ENCODE peak calls at places on chromosomes 6 and 20, in four cellular contexts. One of them, this sample, is unnamed.
A peak's percentile ranks its signal among the peaks of the same experiment; 100 is the strongest.

GRCh38 chr6:151436814-151437213 is 15.1 kb downstream of the RMND1 start:
- DNase-seq in lower lobe of right lung: no peak
- DNase-seq in heart right ventricle: no peak
- DNase-seq in neuronal stem cell: no peak
- DNase-seq in this sample: no peak

GRCh38 chr6:159878341-159878740 is 12.4 kb upstream of the MAS1 start:
- DNase-seq in lower lobe of right lung: no peak
- DNase-seq in heart right ventricle: no peak
- DNase-seq in neuronal stem cell: no peak
- DNase-seq in this sample: no peak

GRCh38 chr6:12190252-12190651 is 99.9 kb upstream of the EDN1 start:
- DNase-seq in lower lobe of right lung: no peak
- DNase-seq in heart right ventricle: no peak
- DNase-seq in neuronal stem cell: peak; percentile 33
- DNase-seq in this sample: no peak

GRCh38 chr6:128135325-128135724 is 234.5 kb upstream of the THEMIS start:
- DNase-seq in lower lobe of right lung: no peak
- DNase-seq in heart right ventricle: no peak
- DNase-seq in neuronal stem cell: no peak
- DNase-seq in this sample: no peak

GRCh38 chr6:56359201-56359899 is 112.0 kb upstream of the COL21A1 start:
- DNase-seq in lower lobe of right lung: no peak
- DNase-seq in heart right ventricle: peak; percentile 73
- DNase-seq in neuronal stem cell: peak; percentile 75
- DNase-seq in this sample: peak; percentile 66

GRCh38 chr20:6708010-6708409 is 59.5 kb upstream of the BMP2 start:
- DNase-seq in lower lobe of right lung: peak; percentile 82
- DNase-seq in heart right ventricle: peak; percentile 48
- DNase-seq in neuronal stem cell: no peak
- DNase-seq in this sample: peak; percentile 29

GRCh38 chr6:21873562-21873961 is 280.0 kb downstream of the SOX4 start:
- DNase-seq in lower lobe of right lung: no peak
- DNase-seq in heart right ventricle: peak; percentile 80
- DNase-seq in neuronal stem cell: no peak
- DNase-seq in this sample: peak; percentile 47

GRCh38 chr6:30769853-30770160 is 25.5 kb upstream of the IER3 start:
- DNase-seq in lower lobe of right lung: no peak
- DNase-seq in heart right ventricle: no peak
- DNase-seq in neuronal stem cell: no peak
- DNase-seq in this sample: no peak

GRCh38 chr6:156731436-156731835 is 45.7 kb upstream of the ARID1B start:
- DNase-seq in lower lobe of right lung: no peak
- DNase-seq in heart right ventricle: no peak
- DNase-seq in neuronal stem cell: no peak
- DNase-seq in this sample: no peak

GRCh38 chr20:45039470-45039811 is 61.5 kb downstream of the KCNS1 start:
- DNase-seq in lower lobe of right lung: no peak
- DNase-seq in heart right ventricle: no peak
- DNase-seq in neuronal stem cell: no peak
- DNase-seq in this sample: no peak

GRCh38 chr6:75084872-75085381 is 120.9 kb downstream of the COL12A1 start:
- DNase-seq in lower lobe of right lung: peak; percentile 58
- DNase-seq in heart right ventricle: peak; percentile 7
- DNase-seq in neuronal stem cell: peak; percentile 21
- DNase-seq in this sample: no peak

GRCh38 chr6:14475306-14475705 is 357.7 kb downstream of the CD83 start:
- DNase-seq in lower lobe of right lung: no peak
- DNase-seq in heart right ventricle: no peak
- DNase-seq in neuronal stem cell: no peak
- DNase-seq in this sample: no peak

GRCh38 chr6:125099211-125100017 is 54.2 kb upstream of the TPD52L1 start:
- DNase-seq in lower lobe of right lung: peak; percentile 73
- DNase-seq in heart right ventricle: peak; percentile 58
- DNase-seq in neuronal stem cell: peak; percentile 48
- DNase-seq in this sample: peak; percentile 90

GRCh38 chr6:53679446-53679933 is 13.9 kb upstream of the KLHL31 start:
- DNase-seq in lower lobe of right lung: no peak
- DNase-seq in heart right ventricle: no peak
- DNase-seq in neuronal stem cell: no peak
- DNase-seq in this sample: peak; percentile 20

GRCh38 chr6:155108070-155108815 is 113.1 kb downstream of the TIAM2 start:
- DNase-seq in lower lobe of right lung: no peak
- DNase-seq in heart right ventricle: no peak
- DNase-seq in neuronal stem cell: no peak
- DNase-seq in this sample: no peak

GRCh38 chr20:45300961-45301360 is 5.7 kb upstream of the RBPJL start:
- DNase-seq in lower lobe of right lung: no peak
- DNase-seq in heart right ventricle: no peak
- DNase-seq in neuronal stem cell: no peak
- DNase-seq in this sample: peak; percentile 63

GRCh38 chr20:24995741-24996448 is 3.3 kb upstream of the APMAP start:
- DNase-seq in lower lobe of right lung: no peak
- DNase-seq in heart right ventricle: no peak
- DNase-seq in neuronal stem cell: no peak
- DNase-seq in this sample: peak; percentile 42

GRCh38 chr6:105108631-105109262 is 71.1 kb downstream of the POPDC3 start:
- DNase-seq in lower lobe of right lung: no peak
- DNase-seq in heart right ventricle: no peak
- DNase-seq in neuronal stem cell: no peak
- DNase-seq in this sample: no peak

GRCh38 chr20:3794701-3795420 is 1.2 kb upstream of the CDC25B start:
- DNase-seq in lower lobe of right lung: peak; percentile 46
- DNase-seq in heart right ventricle: no peak
- DNase-seq in neuronal stem cell: no peak
- DNase-seq in this sample: no peak

GRCh38 chr6:13581700-13582229 is 7.4 kb downstream of the SIRT5 start:
- DNase-seq in lower lobe of right lung: no peak
- DNase-seq in heart right ventricle: no peak
- DNase-seq in neuronal stem cell: no peak
- DNase-seq in this sample: no peak

GRCh38 chr20:52105045-52105572 is 86.5 kb downstream of the ZFP64 start:
- DNase-seq in lower lobe of right lung: no peak
- DNase-seq in heart right ventricle: no peak
- DNase-seq in neuronal stem cell: peak; percentile 40
- DNase-seq in this sample: no peak

GRCh38 chr6:41780623-41781301 is at the start of gene PRICKLE4:
- DNase-seq in lower lobe of right lung: peak; percentile 71
- DNase-seq in heart right ventricle: peak; percentile 73
- DNase-seq in neuronal stem cell: peak; percentile 36
- DNase-seq in this sample: no peak

GRCh38 chr6:44925100-44925739 is 402.9 kb upstream of the RUNX2 start:
- DNase-seq in lower lobe of right lung: no peak
- DNase-seq in heart right ventricle: no peak
- DNase-seq in neuronal stem cell: no peak
- DNase-seq in this sample: no peak

GRCh38 chr20:17505664-17506517 is 25.3 kb downstream of the BFSP1 start:
- DNase-seq in lower lobe of right lung: peak; percentile 55
- DNase-seq in heart right ventricle: no peak
- DNase-seq in neuronal stem cell: no peak
- DNase-seq in this sample: no peak

GRCh38 chr6:33671381-33672072 is 40.0 kb downstream of the UQCC2 start:
- DNase-seq in lower lobe of right lung: no peak
- DNase-seq in heart right ventricle: no peak
- DNase-seq in neuronal stem cell: no peak
- DNase-seq in this sample: no peak

GRCh38 chr6:7050911-7051779 is 56.6 kb upstream of the RREB1 start:
- DNase-seq in lower lobe of right lung: peak; percentile 78
- DNase-seq in heart right ventricle: peak; percentile 38
- DNase-seq in neuronal stem cell: peak; percentile 38
- DNase-seq in this sample: no peak

GRCh38 chr20:1327827-1328679 is 886 bp downstream of the SDCBP2 start:
- DNase-seq in lower lobe of right lung: no peak
- DNase-seq in heart right ventricle: peak; percentile 2
- DNase-seq in neuronal stem cell: no peak
- DNase-seq in this sample: no peak

GRCh38 chr20:38363004-38363747 is 16.9 kb downstream of the LBP start:
- DNase-seq in lower lobe of right lung: no peak
- DNase-seq in heart right ventricle: no peak
- DNase-seq in neuronal stem cell: no peak
- DNase-seq in this sample: no peak

GRCh38 chr6:158818008-158818579 is 1.1 kb downstream of the EZR start:
- DNase-seq in lower lobe of right lung: peak; percentile 91
- DNase-seq in heart right ventricle: peak; percentile 65
- DNase-seq in neuronal stem cell: peak; percentile 71
- DNase-seq in this sample: peak; percentile 80

GRCh38 chr6:39347201-39347600 is 24.7 kb upstream of the KCNK16 start:
- DNase-seq in lower lobe of right lung: no peak
- DNase-seq in heart right ventricle: no peak
- DNase-seq in neuronal stem cell: no peak
- DNase-seq in this sample: no peak

GRCh38 chr6:33744895-33745546 is 1.7 kb downstream of the IP6K3 start:
- DNase-seq in lower lobe of right lung: no peak
- DNase-seq in heart right ventricle: no peak
- DNase-seq in neuronal stem cell: no peak
- DNase-seq in this sample: no peak

GRCh38 chr20:16528078-16528477 is 45.2 kb downstream of the KIF16B start:
- DNase-seq in lower lobe of right lung: no peak
- DNase-seq in heart right ventricle: no peak
- DNase-seq in neuronal stem cell: no peak
- DNase-seq in this sample: peak; percentile 2

GRCh38 chr6:31767096-31767645 is 4.7 kb downstream of the SAPCD1 start:
- DNase-seq in lower lobe of right lung: no peak
- DNase-seq in heart right ventricle: no peak
- DNase-seq in neuronal stem cell: no peak
- DNase-seq in this sample: no peak

GRCh38 chr20:31979713-31980426 is 11.9 kb downstream of the XKR7 start:
- DNase-seq in lower lobe of right lung: no peak
- DNase-seq in heart right ventricle: no peak
- DNase-seq in neuronal stem cell: no peak
- DNase-seq in this sample: no peak

GRCh38 chr20:31974975-31975481 is 7.1 kb downstream of the XKR7 start:
- DNase-seq in lower lobe of right lung: no peak
- DNase-seq in heart right ventricle: no peak
- DNase-seq in neuronal stem cell: peak; percentile 52
- DNase-seq in this sample: no peak

GRCh38 chr20:31975874-31976273 is 7.9 kb downstream of the XKR7 start:
- DNase-seq in lower lobe of right lung: no peak
- DNase-seq in heart right ventricle: no peak
- DNase-seq in neuronal stem cell: no peak
- DNase-seq in this sample: no peak

GRCh38 chr20:31974296-31974695 is 6.3 kb downstream of the XKR7 start:
- DNase-seq in lower lobe of right lung: no peak
- DNase-seq in heart right ventricle: no peak
- DNase-seq in neuronal stem cell: no peak
- DNase-seq in this sample: no peak

DNA sequence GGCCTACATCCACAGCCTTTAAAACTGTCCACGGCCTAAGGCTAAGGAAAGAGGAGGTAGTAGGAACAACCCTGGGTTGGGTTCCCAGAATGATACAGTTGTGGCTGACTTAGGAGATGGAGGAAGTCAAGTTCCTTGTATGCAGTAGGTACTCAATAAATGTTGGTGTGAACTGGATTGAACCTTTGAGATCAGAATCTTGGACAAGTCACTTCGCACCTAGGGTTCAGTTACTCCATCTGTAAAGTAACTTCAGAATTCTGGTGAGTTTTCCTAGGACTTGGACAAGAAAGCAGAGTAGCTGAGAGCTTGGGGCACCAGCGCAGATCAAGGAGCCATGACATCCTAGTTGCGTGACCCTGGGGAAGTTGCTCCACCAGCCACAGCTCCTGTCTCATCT is 9.1 kb downstream of the XKR7 start:
- DNase-seq in lower lobe of right lung: no peak
- DNase-seq in heart right ventricle: no peak
- DNase-seq in neuronal stem cell: no peak
- DNase-seq in this sample: no peak
- H3K4me3 ChIP-seq in lower lobe of right lung: no peak overlapping the region
- H3K4me3 ChIP-seq in heart right ventricle: no peak overlapping the region
- H3K4me3 ChIP-seq in neuronal stem cell: no peak overlapping the region
- H3K4me3 ChIP-seq in this sample: no peak overlapping the region

GRCh38 chr20:2449386-2449785 is 21.2 kb downstream of the SNRPB start:
- DNase-seq in lower lobe of right lung: no peak
- DNase-seq in heart right ventricle: no peak
- DNase-seq in neuronal stem cell: no peak
- DNase-seq in this sample: no peak

GRCh38 chr20:2451422-2451821 is 19.2 kb downstream of the SNRPB start:
- DNase-seq in lower lobe of right lung: no peak
- DNase-seq in heart right ventricle: no peak
- DNase-seq in neuronal stem cell: no peak
- DNase-seq in this sample: no peak

GRCh38 chr20:2455771-2456497 is 14.7 kb downstream of the SNRPB start:
- DNase-seq in lower lobe of right lung: no peak
- DNase-seq in heart right ventricle: no peak
- DNase-seq in neuronal stem cell: no peak
- DNase-seq in this sample: no peak

GRCh38 chr20:2453792-2454191 is 16.8 kb downstream of the SNRPB start:
- DNase-seq in lower lobe of right lung: no peak
- DNase-seq in heart right ventricle: no peak
- DNase-seq in neuronal stem cell: no peak
- DNase-seq in this sample: no peak

DNA sequence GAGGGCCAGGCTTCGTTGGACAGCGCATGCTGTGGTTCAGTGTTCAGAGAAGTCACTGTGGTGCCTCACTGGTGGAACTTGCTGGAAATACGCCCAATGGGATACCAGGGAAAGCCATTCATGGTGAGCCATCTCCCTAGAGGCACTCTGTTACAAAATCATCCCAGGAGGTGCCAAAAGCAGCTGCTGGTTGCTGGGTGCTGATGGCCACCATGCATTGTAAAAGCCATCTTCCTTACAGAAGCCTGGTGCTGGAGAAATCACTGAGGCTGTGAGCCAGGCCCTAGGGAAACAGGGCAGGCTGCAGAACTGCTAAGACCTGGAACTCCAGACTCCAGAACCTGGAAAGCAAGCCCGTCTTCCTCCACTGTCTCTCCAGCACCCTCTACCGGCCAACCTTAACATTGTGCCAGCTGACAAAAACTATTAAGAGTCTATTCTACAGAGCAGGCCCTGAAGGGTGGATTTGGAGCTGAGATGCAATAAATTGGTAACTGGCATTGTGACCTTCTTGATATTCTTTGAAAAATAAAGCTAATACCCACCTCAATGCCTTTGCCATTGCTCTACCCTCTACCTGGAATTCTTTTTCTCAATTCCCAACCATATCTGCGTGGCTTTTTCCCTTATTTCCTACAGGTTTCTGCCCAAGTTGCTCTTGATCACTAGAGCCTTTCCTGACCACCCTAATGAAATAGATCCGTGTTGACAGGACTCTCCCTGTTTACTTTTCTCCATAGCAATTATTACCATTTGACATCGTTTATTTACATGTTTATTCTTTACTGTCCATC is 18.5 kb downstream of the SNRPB start:
- DNase-seq in lower lobe of right lung: no peak
- DNase-seq in heart right ventricle: peak; percentile 75
- DNase-seq in neuronal stem cell: peak; percentile 78
- DNase-seq in this sample: peak; percentile 81
- H3K27ac ChIP-seq in lower lobe of right lung: no peak overlapping the region
- H3K27ac ChIP-seq in heart right ventricle: no peak overlapping the region
- H3K27ac ChIP-seq in neuronal stem cell: no peak overlapping the region
- H3K27ac ChIP-seq in this sample: no peak overlapping the region

GRCh38 chr6:90097357-90097756 is 199.3 kb downstream of the BACH2 start:
- DNase-seq in lower lobe of right lung: no peak
- DNase-seq in heart right ventricle: no peak
- DNase-seq in neuronal stem cell: no peak
- DNase-seq in this sample: no peak
- H3K4me3 ChIP-seq in lower lobe of right lung: no peak overlapping the region
- H3K4me3 ChIP-seq in heart right ventricle: no peak overlapping the region
- H3K4me3 ChIP-seq in neuronal stem cell: no peak overlapping the region
- H3K4me3 ChIP-seq in this sample: no peak overlapping the region

GRCh38 chr6:16729183-16729696 is 32.0 kb downstream of the ATXN1 start:
- DNase-seq in lower lobe of right lung: no peak
- DNase-seq in heart right ventricle: no peak
- DNase-seq in neuronal stem cell: no peak
- DNase-seq in this sample: no peak
- H3K27ac ChIP-seq in lower lobe of right lung: no peak overlapping the region
- H3K27ac ChIP-seq in heart right ventricle: peak overlapping the region; percentile 80
- H3K27ac ChIP-seq in neuronal stem cell: no peak overlapping the region
- H3K27ac ChIP-seq in this sample: peak overlapping the region; percentile 64